ENCODE peak calls at places on chromosomes 12 and 14, in nine cellular contexts. One of them, this sample, is unnamed.

GRCh38 chr14:100294213-100294962 is 11.9 kb downstream of the SLC25A29 start:
- DNase-seq in ELR: no peak
- DNase-seq in H7: peak
- DNase-seq in GM10248: no peak
- DNase-seq in smooth muscle cell of the brain vasculature: no peak
- DNase-seq in fibroblast of villous mesenchyme: no peak
- DNase-seq in anterior cingulate cortex: no peak
- DNase-seq in uterus: peak
- DNase-seq in omental fat pad: no peak
- DNase-seq in this sample: peak

GRCh38 chr14:88289214-88289613 is 33.9 kb downstream of the KCNK10 start:
- DNase-seq in ELR: no peak
- DNase-seq in H7: no peak
- DNase-seq in GM10248: no peak
- DNase-seq in smooth muscle cell of the brain vasculature: no peak
- DNase-seq in fibroblast of villous mesenchyme: no peak
- DNase-seq in anterior cingulate cortex: no peak
- DNase-seq in uterus: no peak
- DNase-seq in omental fat pad: no peak
- DNase-seq in this sample: peak

GRCh38 chr14:105168496-105168978 is at the start of gene JAG2:
- DNase-seq in ELR: peak
- DNase-seq in H7: peak
- DNase-seq in GM10248: peak
- DNase-seq in smooth muscle cell of the brain vasculature: no peak
- DNase-seq in fibroblast of villous mesenchyme: no peak
- DNase-seq in anterior cingulate cortex: no peak
- DNase-seq in uterus: no peak
- DNase-seq in omental fat pad: no peak
- DNase-seq in this sample: peak

GRCh38 chr12:121061831-121062230 is 22.8 kb upstream of the OASL start:
- DNase-seq in ELR: peak
- DNase-seq in H7: no peak
- DNase-seq in GM10248: no peak
- DNase-seq in smooth muscle cell of the brain vasculature: no peak
- DNase-seq in fibroblast of villous mesenchyme: no peak
- DNase-seq in anterior cingulate cortex: no peak
- DNase-seq in uterus: no peak
- DNase-seq in omental fat pad: no peak
- DNase-seq in this sample: peak

GRCh38 chr14:59187802-59188460 is 536 bp upstream of the DAAM1 start:
- DNase-seq in ELR: peak
- DNase-seq in H7: no peak
- DNase-seq in GM10248: peak
- DNase-seq in smooth muscle cell of the brain vasculature: no peak
- DNase-seq in fibroblast of villous mesenchyme: no peak
- DNase-seq in anterior cingulate cortex: no peak
- DNase-seq in uterus: peak
- DNase-seq in omental fat pad: no peak
- DNase-seq in this sample: peak

GRCh38 chr14:104393898-104394605 is 185.5 kb upstream of the C14orf180 start:
- DNase-seq in ELR: no peak
- DNase-seq in H7: peak
- DNase-seq in GM10248: no peak
- DNase-seq in smooth muscle cell of the brain vasculature: no peak
- DNase-seq in fibroblast of villous mesenchyme: peak
- DNase-seq in anterior cingulate cortex: no peak
- DNase-seq in uterus: peak
- DNase-seq in omental fat pad: no peak
- DNase-seq in this sample: no peak

GRCh38 chr12:116346751-116347150 is 69.3 kb upstream of the MED13L start:
- DNase-seq in ELR: peak
- DNase-seq in H7: no peak
- DNase-seq in GM10248: no peak
- DNase-seq in smooth muscle cell of the brain vasculature: peak
- DNase-seq in fibroblast of villous mesenchyme: peak
- DNase-seq in anterior cingulate cortex: no peak
- DNase-seq in uterus: no peak
- DNase-seq in omental fat pad: no peak
- DNase-seq in this sample: peak

GRCh38 chr14:85474431-85474830 is 55.5 kb upstream of the FLRT2 start:
- DNase-seq in ELR: no peak
- DNase-seq in H7: no peak
- DNase-seq in GM10248: no peak
- DNase-seq in smooth muscle cell of the brain vasculature: no peak
- DNase-seq in fibroblast of villous mesenchyme: no peak
- DNase-seq in anterior cingulate cortex: no peak
- DNase-seq in uterus: no peak
- DNase-seq in omental fat pad: no peak
- DNase-seq in this sample: no peak

GRCh38 chr12:131218291-131219172 is 264.8 kb downstream of the ADGRD1 start:
- DNase-seq in ELR: no peak
- DNase-seq in H7: peak
- DNase-seq in GM10248: no peak
- DNase-seq in smooth muscle cell of the brain vasculature: no peak
- DNase-seq in fibroblast of villous mesenchyme: no peak
- DNase-seq in anterior cingulate cortex: no peak
- DNase-seq in uterus: no peak
- DNase-seq in omental fat pad: no peak
- DNase-seq in this sample: no peak

GRCh38 chr12:75862692-75863471 is 168.7 kb downstream of the PHLDA1 start:
- DNase-seq in ELR: peak
- DNase-seq in H7: no peak
- DNase-seq in GM10248: no peak
- DNase-seq in smooth muscle cell of the brain vasculature: no peak
- DNase-seq in fibroblast of villous mesenchyme: peak
- DNase-seq in anterior cingulate cortex: no peak
- DNase-seq in uterus: no peak
- DNase-seq in omental fat pad: no peak
- DNase-seq in this sample: peak

GRCh38 chr12:18462437-18462836 is 201.1 kb downstream of the PIK3C2G start:
- DNase-seq in ELR: peak
- DNase-seq in H7: no peak
- DNase-seq in GM10248: no peak
- DNase-seq in smooth muscle cell of the brain vasculature: no peak
- DNase-seq in fibroblast of villous mesenchyme: peak
- DNase-seq in anterior cingulate cortex: no peak
- DNase-seq in uterus: no peak
- DNase-seq in omental fat pad: no peak
- DNase-seq in this sample: peak

GRCh38 chr12:104630230-104630670 is 173.5 kb downstream of the CHST11 start:
- DNase-seq in ELR: no peak
- DNase-seq in H7: no peak
- DNase-seq in GM10248: no peak
- DNase-seq in smooth muscle cell of the brain vasculature: no peak
- DNase-seq in fibroblast of villous mesenchyme: no peak
- DNase-seq in anterior cingulate cortex: no peak
- DNase-seq in uterus: no peak
- DNase-seq in omental fat pad: no peak
- DNase-seq in this sample: no peak

GRCh38 chr14:103696466-103697071 is 18.7 kb downstream of the XRCC3 start:
- DNase-seq in ELR: no peak
- DNase-seq in H7: peak
- DNase-seq in GM10248: no peak
- DNase-seq in smooth muscle cell of the brain vasculature: peak
- DNase-seq in fibroblast of villous mesenchyme: peak
- DNase-seq in anterior cingulate cortex: no peak
- DNase-seq in uterus: peak
- DNase-seq in omental fat pad: no peak
- DNase-seq in this sample: peak

GRCh38 chr12:114400395-114400794 is 5.5 kb downstream of the TBX5 start:
- DNase-seq in ELR: peak
- DNase-seq in H7: peak
- DNase-seq in GM10248: no peak
- DNase-seq in smooth muscle cell of the brain vasculature: no peak
- DNase-seq in fibroblast of villous mesenchyme: peak
- DNase-seq in anterior cingulate cortex: no peak
- DNase-seq in uterus: no peak
- DNase-seq in omental fat pad: no peak
- DNase-seq in this sample: peak

GRCh38 chr14:101471723-101472517 is 89.4 kb upstream of the DIO3 start:
- DNase-seq in ELR: no peak
- DNase-seq in H7: no peak
- DNase-seq in GM10248: no peak
- DNase-seq in smooth muscle cell of the brain vasculature: no peak
- DNase-seq in fibroblast of villous mesenchyme: no peak
- DNase-seq in anterior cingulate cortex: no peak
- DNase-seq in uterus: peak
- DNase-seq in omental fat pad: peak
- DNase-seq in this sample: no peak

GRCh38 chr12:92144631-92145480 is 790 bp downstream of the BTG1 start:
- DNase-seq in ELR: peak
- DNase-seq in H7: peak
- DNase-seq in GM10248: no peak
- DNase-seq in smooth muscle cell of the brain vasculature: no peak
- DNase-seq in fibroblast of villous mesenchyme: no peak
- DNase-seq in anterior cingulate cortex: no peak
- DNase-seq in uterus: peak
- DNase-seq in omental fat pad: no peak
- DNase-seq in this sample: peak

GRCh38 chr14:51957950-51958349 is 31.4 kb upstream of the RTRAF start:
- DNase-seq in ELR: no peak
- DNase-seq in H7: no peak
- DNase-seq in GM10248: no peak
- DNase-seq in smooth muscle cell of the brain vasculature: no peak
- DNase-seq in fibroblast of villous mesenchyme: no peak
- DNase-seq in anterior cingulate cortex: no peak
- DNase-seq in uterus: no peak
- DNase-seq in omental fat pad: no peak
- DNase-seq in this sample: peak

GRCh38 chr12:79644274-79645234 is 46.2 kb downstream of the PAWR start:
- DNase-seq in ELR: no peak
- DNase-seq in H7: no peak
- DNase-seq in GM10248: no peak
- DNase-seq in smooth muscle cell of the brain vasculature: no peak
- DNase-seq in fibroblast of villous mesenchyme: no peak
- DNase-seq in anterior cingulate cortex: no peak
- DNase-seq in uterus: no peak
- DNase-seq in omental fat pad: no peak
- DNase-seq in this sample: no peak

GRCh38 chr14:80618751-80619329 is 322.7 kb downstream of the CEP128 start:
- DNase-seq in ELR: no peak
- DNase-seq in H7: no peak
- DNase-seq in GM10248: no peak
- DNase-seq in smooth muscle cell of the brain vasculature: no peak
- DNase-seq in fibroblast of villous mesenchyme: peak
- DNase-seq in anterior cingulate cortex: no peak
- DNase-seq in uterus: no peak
- DNase-seq in omental fat pad: no peak
- DNase-seq in this sample: no peak

This sample was measured in GM23248.